ENCODE peak calls at places on chromosomes 7 and 10, in eight cellular contexts. M is right lobe of liver, O is EL, Q is endothelial cell, I is adrenal gland, K is EH, W is left ventricle myocardium inferior, N is AG08396. R is an unnamed sample.

GRCh38 chr10:130934333-130935035 is 377.0 kb downstream of the TCERG1L start:
- DNase-seq in N (no peak), W (no peak), I (peak; percentile 64), O (no peak), M (no peak), K (no peak), Q (no peak), R (no peak)

GRCh38 chr10:20795391-20795790 is 101.7 kb downstream of the NEBL start:
- DNase-seq in W (no peak), K (no peak), I (no peak), O (no peak), M (no peak), N (no peak), Q (no peak), R (no peak)

GRCh38 chr10:84494849-84495180 is 166.4 kb downstream of the CCSER2 start:
- DNase-seq in N (no peak), O (no peak), W (no peak), Q (no peak), K (no peak), M (no peak), I (no peak), R (no peak)

GRCh38 chr10:129658673-129659072 is 191.6 kb downstream of the MGMT start:
- DNase-seq in I (no peak), N (no peak), M (no peak), O (no peak), K (no peak), Q (peak; percentile 48), W (no peak), R (no peak)

GRCh38 chr7:131007439-131008330 is 273.7 kb upstream of the KLF14 start:
- DNase-seq in Q (peak; percentile 13), M (no peak), W (peak; percentile 40), O (peak; percentile 84), K (peak; percentile 89), N (peak; percentile 53), I (peak; percentile 70), R (no peak)

GRCh38 chr7:36690514-36691187 is 33.6 kb downstream of the AOAH start:
- DNase-seq in K (no peak), M (no peak), Q (no peak), I (no peak), W (no peak), N (no peak), O (no peak), R (no peak)

GRCh38 chr10:78937388-78937787 is 131.4 kb upstream of the ZMIZ1 start:
- DNase-seq in I (no peak), M (peak; percentile 12), W (no peak), N (no peak), Q (no peak), K (no peak), O (no peak), R (no peak)

GRCh38 chr10:9158675-9159074 is 1104.2 kb downstream of the GATA3 start:
- DNase-seq in M (no peak), N (no peak), Q (no peak), O (no peak), W (no peak), I (no peak), K (peak; percentile 12), R (no peak)

GRCh38 chr7:112452102-112452888 is 2.0 kb downstream of the IFRD1 start:
- DNase-seq in W (peak; percentile 26), I (peak; percentile 68), N (no peak), O (peak; percentile 38), M (peak; percentile 51), Q (peak; percentile 17), K (peak; percentile 64), R (peak; percentile 74)

GRCh38 chr10:62594093-62594520 is 210.4 kb upstream of the ADO start:
- DNase-seq in M (peak; percentile 68), N (peak; percentile 58), O (peak; percentile 65), Q (peak; percentile 62), I (peak; percentile 66), K (peak; percentile 72), W (peak; percentile 54), R (peak; percentile 12)

GRCh38 chr7:87047-87446 is 105.3 kb upstream of the FAM20C start:
- DNase-seq in Q (no peak), O (no peak), K (no peak), I (no peak), M (no peak), N (no peak), W (no peak), R (no peak)

GRCh38 chr7:83055197-83055596 is 107.5 kb downstream of the PCLO start:
- DNase-seq in Q (no peak), O (no peak), W (no peak), M (no peak), N (no peak), I (no peak), K (no peak), R (no peak)

GRCh38 chr7:539731-540411 is 20.2 kb upstream of the PDGFA start:
- DNase-seq in M (no peak), O (peak; percentile 88), Q (no peak), K (peak; percentile 90), I (no peak), N (peak; percentile 48), W (no peak), R (no peak)

GRCh38 chr7:132049462-132050304 is 493.3 kb upstream of the PODXL start:
- DNase-seq in N (no peak), I (peak; percentile 59), O (peak; percentile 38), M (no peak), K (peak; percentile 46), Q (peak; percentile 69), W (no peak), R (no peak)

GRCh38 chr10:6048281-6049030 is 13.7 kb downstream of the IL2RA start:
- DNase-seq in I (no peak), Q (no peak), M (no peak), N (no peak), K (no peak), W (no peak), O (no peak), R (no peak)

GRCh38 chr7:39468841-39469240 is 97.4 kb upstream of the YAE1 start:
- DNase-seq in I (no peak), O (no peak), M (no peak), Q (no peak), W (no peak), K (no peak), N (no peak), R (no peak)

GRCh38 chr7:55255501-55256445 is 109.4 kb upstream of the LANCL2 start:
- DNase-seq in Q (peak; percentile 90), M (peak; percentile 87), I (peak; percentile 91), O (peak; percentile 84), N (peak; percentile 87), K (peak; percentile 82), W (peak; percentile 81), R (peak; percentile 66)

GRCh38 chr10:57925045-57925444 is 342.6 kb downstream of the IPMK start:
- DNase-seq in K (no peak), N (no peak), Q (no peak), M (no peak), I (no peak), O (no peak), W (no peak), R (no peak)

GRCh38 chr7:157663061-157663863 is 326.5 kb downstream of the DNAJB6 start:
- DNase-seq in W (no peak), K (no peak), I (no peak), O (no peak), Q (no peak), N (no peak), M (no peak), R (no peak)

GRCh38 chr7:139230078-139230477 is 959 bp upstream of the UBN2 start:
- DNase-seq in K (no peak), I (no peak), M (no peak), Q (no peak), W (no peak), O (no peak), N (no peak), R (no peak)

GRCh38 chr7:142556745-142557144 is 192.5 kb upstream of the PRSS1 start:
- DNase-seq in N (peak; percentile 84), O (peak; percentile 99), I (peak; percentile 55), Q (peak; percentile 42), K (peak; percentile 98), W (no peak), M (peak; percentile 74), R (peak; percentile 84)

R was measured in gastrocnemius medialis.